ENCODE peak calls at places on chromosomes 4 and X, in eight cellular contexts. H is IMR-90, L is body of pancreas, W is transverse colon, G is psoas muscle, P is upper lobe of right lung, N is tibial artery, T is bronchial epithelial cell. E is an unnamed sample. For H3K36me3, the result is how much of the 10 kb centered on the place peaks cover.

GRCh38 chrX:57929373-57929772 is 19.1 kb upstream of the ZXDA start:
- DNase-seq in H (peak), L (no peak), W (no peak), G (no peak), P (no peak), N (no peak), T (peak), E (no peak)

GRCh38 chr4:71862315-71862714 is 78.4 kb upstream of the GC start:
- DNase-seq in H (no peak), L (no peak), W (no peak), G (no peak), P (no peak), N (no peak), T (no peak), E (no peak)

GRCh38 chrX:149871940-149872339 is 9.0 kb upstream of the MAGEA8 start:
- DNase-seq in H (no peak), L (peak), W (peak), G (no peak), P (no peak), N (no peak), T (peak), E (peak)

GRCh38 chrX:74218895-74219294 is 85.1 kb upstream of the ZCCHC13 start:
- DNase-seq in H (no peak), L (no peak), W (no peak), G (no peak), P (no peak), N (no peak), T (peak), E (no peak)

GRCh38 chr4:13612569-13612968 is 15.0 kb downstream of the BOD1L1 start:
- DNase-seq in H (no peak), L (no peak), W (no peak), G (no peak), P (no peak), N (no peak), T (no peak), E (no peak)

GRCh38 chr4:88591787-88592599 is at the start of gene HERC3:
- DNase-seq in H (peak), L (peak), W (peak), G (peak), P (peak), N (peak), T (peak), E (peak)

GRCh38 chr4:139622856-139623255 is 42.8 kb upstream of the MGST2 start:
- DNase-seq in H (no peak), L (no peak), W (no peak), G (no peak), P (no peak), N (no peak), T (peak), E (no peak)

GRCh38 chr4:97370581-97370980 is 772.7 kb downstream of the STPG2 start:
- DNase-seq in H (no peak), L (no peak), W (no peak), G (no peak), P (no peak), N (no peak), T (peak), E (no peak)

GRCh38 chr4:147717878-147718277 is 14.0 kb upstream of the ARHGAP10 start:
- DNase-seq in H (no peak), L (no peak), W (no peak), G (no peak), P (no peak), N (no peak), T (no peak), E (peak)

GRCh38 chrX:19549838-19550237 is 34.5 kb upstream of the MAP3K15 start:
- DNase-seq in H (no peak), L (no peak), W (no peak), G (no peak), P (no peak), N (no peak), T (no peak), E (no peak)

GRCh38 chr4:2937146-2937857 is 25.9 kb downstream of the NOP14 start:
- DNase-seq in H (no peak), L (peak), W (peak), G (peak), P (peak), N (peak), T (peak), E (peak)

GRCh38 chrX:40922307-40922706 is 162.9 kb upstream of the USP9X start:
- DNase-seq in H (peak), L (no peak), W (no peak), G (no peak), P (no peak), N (no peak), T (peak), E (no peak)

GRCh38 chrX:7083468-7084396 is 63.8 kb upstream of the STS start:
- DNase-seq in H (peak), L (peak), W (peak), G (no peak), P (no peak), N (no peak), T (peak), E (peak)
- H3K4me3 ChIP-seq in H (no peak), L (no peak), W (no peak), G (no peak), P (no peak), N (no peak), T (no peak), E (no peak)

DNA sequence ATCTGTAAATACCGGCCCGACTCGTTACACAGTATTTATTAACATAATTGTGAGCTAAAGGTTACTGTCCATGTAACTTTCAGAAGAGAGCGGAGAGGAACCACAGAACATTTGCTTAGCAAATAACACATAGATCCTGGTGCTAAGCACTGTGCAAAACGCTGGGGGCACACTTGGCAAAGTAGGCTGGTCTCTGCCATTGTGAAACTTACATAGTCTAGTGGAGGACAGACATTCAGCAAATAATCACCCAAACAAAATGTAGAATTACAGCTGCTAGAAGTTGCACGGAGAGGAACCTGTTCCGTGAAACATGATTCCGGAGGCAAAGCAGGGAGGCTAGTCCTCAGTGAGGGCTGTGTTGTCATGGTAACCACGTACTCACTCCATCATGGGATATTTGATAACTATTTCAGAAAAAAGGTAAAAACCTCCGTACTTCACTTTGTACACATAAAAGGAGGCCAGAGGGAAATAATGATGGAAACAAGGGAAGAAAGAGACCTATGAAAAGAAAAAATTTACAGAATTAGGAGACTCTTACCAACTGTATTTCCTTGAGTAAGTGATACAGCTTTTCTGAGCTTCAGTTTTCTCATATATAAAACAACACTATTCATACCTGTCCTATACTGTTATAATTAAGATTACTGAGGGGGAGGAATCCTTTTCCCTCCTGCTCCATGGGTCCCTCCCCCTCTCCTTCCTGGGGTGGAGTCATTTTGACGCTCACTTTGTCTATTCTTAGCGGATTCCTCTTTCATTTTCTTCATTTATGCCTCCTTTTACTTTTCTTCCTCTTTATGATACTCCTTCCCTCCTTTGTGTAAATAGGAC is 760 bp upstream of the RASGEF1B start:
- DNase-seq in H (no peak), L (peak), W (peak), G (no peak), P (no peak), N (peak), T (no peak), E (no peak)
- TF ChIP-seq CTCF in H (no peak), L (no peak), W (peak), G (peak), P (peak), N (peak), T (peak), E (peak)

DNA sequence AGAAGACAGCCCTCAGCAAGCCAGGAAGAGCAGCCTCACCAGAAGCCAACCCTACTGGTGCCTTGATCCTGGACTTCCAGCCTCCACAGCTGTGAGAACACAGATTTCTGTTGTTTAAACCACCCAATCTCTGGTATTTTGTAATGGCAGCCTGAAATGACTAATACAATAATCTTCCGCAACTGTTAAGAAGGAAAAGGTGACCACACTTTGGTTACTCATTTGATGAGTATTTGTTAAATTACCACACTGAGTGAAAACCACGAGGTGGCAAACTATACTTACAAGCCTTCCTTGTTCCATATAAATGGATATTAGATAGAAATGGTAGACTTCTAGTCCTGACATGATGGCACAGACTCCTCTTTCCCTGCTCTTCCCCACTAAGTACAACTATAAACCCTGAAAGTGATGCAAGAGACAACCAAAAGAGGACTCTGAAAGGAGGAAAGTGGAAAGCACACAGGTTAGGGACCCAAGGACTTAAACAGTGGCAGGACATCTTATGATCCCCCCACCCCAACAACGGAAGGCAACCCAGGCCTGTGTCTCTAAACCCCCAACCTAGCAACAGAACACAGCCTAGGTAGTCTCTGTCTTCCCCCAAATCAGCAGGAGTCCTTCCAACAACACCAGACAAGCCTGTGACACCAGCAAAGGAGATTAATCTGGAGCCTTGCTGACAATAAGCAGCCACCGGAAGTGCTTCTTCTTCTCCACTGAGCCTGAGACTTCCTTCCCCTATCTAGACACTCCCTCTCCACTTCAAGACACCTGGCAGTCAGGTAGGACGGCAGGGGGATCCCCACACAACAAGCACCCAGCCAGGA is 12.3 kb downstream of the ZNF182 start:
- DNase-seq in H (peak), L (no peak), W (no peak), G (no peak), P (no peak), N (no peak), T (peak), E (no peak)
- H3K36me3 ChIP-seq in H (under half), L (under half), W (under half), G (under half), P (under half), N (under half), T (under half), E (under half)

GRCh38 chr4:140630246-140630645 is 61.5 kb upstream of the UCP1 start:
- DNase-seq in H (no peak), L (no peak), W (no peak), G (no peak), P (no peak), N (no peak), T (no peak), E (no peak)

GRCh38 chr4:140626982-140627381 is 58.2 kb upstream of the UCP1 start:
- DNase-seq in H (no peak), L (no peak), W (no peak), G (no peak), P (no peak), N (no peak), T (no peak), E (no peak)

GRCh38 chr4:140633154-140633553 is 64.4 kb upstream of the UCP1 start:
- DNase-seq in H (no peak), L (no peak), W (no peak), G (no peak), P (no peak), N (no peak), T (no peak), E (no peak)

GRCh38 chr4:140622333-140622958 is 53.7 kb upstream of the UCP1 start:
- DNase-seq in H (no peak), L (no peak), W (no peak), G (no peak), P (no peak), N (no peak), T (no peak), E (no peak)

DNA sequence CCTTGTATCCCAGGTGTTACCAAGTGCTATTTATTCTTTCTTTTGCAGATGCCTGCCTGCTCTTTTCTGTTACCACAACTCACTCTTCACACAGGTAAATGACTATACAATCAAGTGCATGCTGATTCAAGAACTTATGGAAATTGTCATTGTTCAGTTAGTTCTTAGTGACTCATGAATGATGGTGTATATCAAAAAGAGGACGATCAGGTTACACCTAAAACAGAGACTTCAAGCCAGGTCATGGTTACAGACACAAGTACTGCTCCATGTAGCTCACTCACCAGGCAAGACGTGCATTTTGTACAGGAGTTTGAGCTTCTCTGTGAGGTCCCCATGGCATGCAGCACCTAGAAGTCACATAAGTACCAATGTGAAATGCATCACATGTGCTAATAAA is 59.3 kb upstream of the UCP1 start:
- DNase-seq in H (no peak), L (no peak), W (no peak), G (no peak), P (no peak), N (no peak), T (peak), E (no peak)
- H3K4me3 ChIP-seq in H (no peak), L (no peak), W (no peak), G (no peak), P (no peak), N (no peak), T (no peak), E (no peak)